ENCODE peak calls at places on chromosomes 7 and 10, in nine cellular contexts. One of them, this sample, is unnamed.

GRCh38 chr10:91335147-91335546 is 75.0 kb upstream of the HECTD2 start:
- DNase-seq in T-helper 1 cell: no peak
- DNase-seq in stimulated activated CD4-positive, alpha-beta T cell treated with anti-CD3 and anti-CD28 coated beads, Interleukin-15, amount 100 ng/mL, for 1 hour: no peak
- DNase-seq in activated CD8-positive, alpha-beta memory T cell treated with anti-CD3 and anti-CD28 coated beads for 24 hours: no peak
- DNase-seq in nephron progenitor cell: no peak
- DNase-seq in MV-4-11: no peak
- DNase-seq in activated T-cell treated with anti-CD3 and anti-CD28 coated beads, Interleukin-2, amount 50 U/mL, for 72 hours: no peak
- DNase-seq in activated T-helper 1 cell treated with anti-CD3 and anti-CD28 coated beads, Interleukin-12 subunit alpha, Interleukin-12 subunit beta, Interleukin-2, Interleukin-4 antibody, amounts not matched to agents 30 ng/mL and 10 ng/mL and 1 ng/mL, durations not matched to agents 14 hours and 24 hours and 36 hours: no peak
- DNase-seq in NCI-H1694 treated with DMSO at 0.1 percent for 48 hours: no peak
- DNase-seq in this sample: no peak

GRCh38 chr10:76939862-76940495 is 697.6 kb downstream of the KCNMA1 start:
- DNase-seq in T-helper 1 cell: no peak
- DNase-seq in stimulated activated CD4-positive, alpha-beta T cell treated with anti-CD3 and anti-CD28 coated beads, Interleukin-15, amount 100 ng/mL, for 1 hour: no peak
- DNase-seq in activated CD8-positive, alpha-beta memory T cell treated with anti-CD3 and anti-CD28 coated beads for 24 hours: no peak
- DNase-seq in nephron progenitor cell: no peak
- DNase-seq in MV-4-11: no peak
- DNase-seq in activated T-cell treated with anti-CD3 and anti-CD28 coated beads, Interleukin-2, amount 50 U/mL, for 72 hours: no peak
- DNase-seq in activated T-helper 1 cell treated with anti-CD3 and anti-CD28 coated beads, Interleukin-12 subunit alpha, Interleukin-12 subunit beta, Interleukin-2, Interleukin-4 antibody, amounts not matched to agents 30 ng/mL and 10 ng/mL and 1 ng/mL, durations not matched to agents 14 hours and 24 hours and 36 hours: no peak
- DNase-seq in NCI-H1694 treated with DMSO at 0.1 percent for 48 hours: peak
- DNase-seq in this sample: peak

GRCh38 chr10:13880760-13881159 is 294.0 kb downstream of the PRPF18 start:
- DNase-seq in T-helper 1 cell: no peak
- DNase-seq in stimulated activated CD4-positive, alpha-beta T cell treated with anti-CD3 and anti-CD28 coated beads, Interleukin-15, amount 100 ng/mL, for 1 hour: no peak
- DNase-seq in activated CD8-positive, alpha-beta memory T cell treated with anti-CD3 and anti-CD28 coated beads for 24 hours: no peak
- DNase-seq in nephron progenitor cell: no peak
- DNase-seq in MV-4-11: no peak
- DNase-seq in activated T-cell treated with anti-CD3 and anti-CD28 coated beads, Interleukin-2, amount 50 U/mL, for 72 hours: no peak
- DNase-seq in activated T-helper 1 cell treated with anti-CD3 and anti-CD28 coated beads, Interleukin-12 subunit alpha, Interleukin-12 subunit beta, Interleukin-2, Interleukin-4 antibody, amounts not matched to agents 30 ng/mL and 10 ng/mL and 1 ng/mL, durations not matched to agents 14 hours and 24 hours and 36 hours: no peak
- DNase-seq in NCI-H1694 treated with DMSO at 0.1 percent for 48 hours: no peak
- DNase-seq in this sample: no peak

GRCh38 chr10:32929634-32930033 is 28.4 kb downstream of the ITGB1 start:
- DNase-seq in T-helper 1 cell: no peak
- DNase-seq in stimulated activated CD4-positive, alpha-beta T cell treated with anti-CD3 and anti-CD28 coated beads, Interleukin-15, amount 100 ng/mL, for 1 hour: no peak
- DNase-seq in activated CD8-positive, alpha-beta memory T cell treated with anti-CD3 and anti-CD28 coated beads for 24 hours: no peak
- DNase-seq in nephron progenitor cell: no peak
- DNase-seq in MV-4-11: no peak
- DNase-seq in activated T-cell treated with anti-CD3 and anti-CD28 coated beads, Interleukin-2, amount 50 U/mL, for 72 hours: no peak
- DNase-seq in activated T-helper 1 cell treated with anti-CD3 and anti-CD28 coated beads, Interleukin-12 subunit alpha, Interleukin-12 subunit beta, Interleukin-2, Interleukin-4 antibody, amounts not matched to agents 30 ng/mL and 10 ng/mL and 1 ng/mL, durations not matched to agents 14 hours and 24 hours and 36 hours: no peak
- DNase-seq in NCI-H1694 treated with DMSO at 0.1 percent for 48 hours: no peak
- DNase-seq in this sample: no peak

GRCh38 chr10:34959786-34960185 is 130.4 kb downstream of the CUL2 start:
- DNase-seq in T-helper 1 cell: no peak
- DNase-seq in stimulated activated CD4-positive, alpha-beta T cell treated with anti-CD3 and anti-CD28 coated beads, Interleukin-15, amount 100 ng/mL, for 1 hour: no peak
- DNase-seq in activated CD8-positive, alpha-beta memory T cell treated with anti-CD3 and anti-CD28 coated beads for 24 hours: no peak
- DNase-seq in nephron progenitor cell: no peak
- DNase-seq in MV-4-11: peak
- DNase-seq in activated T-cell treated with anti-CD3 and anti-CD28 coated beads, Interleukin-2, amount 50 U/mL, for 72 hours: no peak
- DNase-seq in activated T-helper 1 cell treated with anti-CD3 and anti-CD28 coated beads, Interleukin-12 subunit alpha, Interleukin-12 subunit beta, Interleukin-2, Interleukin-4 antibody, amounts not matched to agents 30 ng/mL and 10 ng/mL and 1 ng/mL, durations not matched to agents 14 hours and 24 hours and 36 hours: no peak
- DNase-seq in NCI-H1694 treated with DMSO at 0.1 percent for 48 hours: no peak
- DNase-seq in this sample: no peak

GRCh38 chr7:17651296-17651695 is 289.0 kb downstream of the SNX13 start:
- DNase-seq in T-helper 1 cell: no peak
- DNase-seq in stimulated activated CD4-positive, alpha-beta T cell treated with anti-CD3 and anti-CD28 coated beads, Interleukin-15, amount 100 ng/mL, for 1 hour: no peak
- DNase-seq in activated CD8-positive, alpha-beta memory T cell treated with anti-CD3 and anti-CD28 coated beads for 24 hours: no peak
- DNase-seq in nephron progenitor cell: no peak
- DNase-seq in MV-4-11: no peak
- DNase-seq in activated T-cell treated with anti-CD3 and anti-CD28 coated beads, Interleukin-2, amount 50 U/mL, for 72 hours: no peak
- DNase-seq in activated T-helper 1 cell treated with anti-CD3 and anti-CD28 coated beads, Interleukin-12 subunit alpha, Interleukin-12 subunit beta, Interleukin-2, Interleukin-4 antibody, amounts not matched to agents 30 ng/mL and 10 ng/mL and 1 ng/mL, durations not matched to agents 14 hours and 24 hours and 36 hours: no peak
- DNase-seq in NCI-H1694 treated with DMSO at 0.1 percent for 48 hours: no peak
- DNase-seq in this sample: no peak

GRCh38 chr10:22159979-22160378 is 57.8 kb downstream of the EBLN1 start:
- DNase-seq in T-helper 1 cell: no peak
- DNase-seq in stimulated activated CD4-positive, alpha-beta T cell treated with anti-CD3 and anti-CD28 coated beads, Interleukin-15, amount 100 ng/mL, for 1 hour: no peak
- DNase-seq in activated CD8-positive, alpha-beta memory T cell treated with anti-CD3 and anti-CD28 coated beads for 24 hours: no peak
- DNase-seq in nephron progenitor cell: no peak
- DNase-seq in MV-4-11: no peak
- DNase-seq in activated T-cell treated with anti-CD3 and anti-CD28 coated beads, Interleukin-2, amount 50 U/mL, for 72 hours: no peak
- DNase-seq in activated T-helper 1 cell treated with anti-CD3 and anti-CD28 coated beads, Interleukin-12 subunit alpha, Interleukin-12 subunit beta, Interleukin-2, Interleukin-4 antibody, amounts not matched to agents 30 ng/mL and 10 ng/mL and 1 ng/mL, durations not matched to agents 14 hours and 24 hours and 36 hours: no peak
- DNase-seq in NCI-H1694 treated with DMSO at 0.1 percent for 48 hours: peak
- DNase-seq in this sample: no peak

GRCh38 chr10:62330213-62330612 is 44.0 kb upstream of the ZNF365 start:
- DNase-seq in T-helper 1 cell: no peak
- DNase-seq in stimulated activated CD4-positive, alpha-beta T cell treated with anti-CD3 and anti-CD28 coated beads, Interleukin-15, amount 100 ng/mL, for 1 hour: no peak
- DNase-seq in activated CD8-positive, alpha-beta memory T cell treated with anti-CD3 and anti-CD28 coated beads for 24 hours: no peak
- DNase-seq in nephron progenitor cell: no peak
- DNase-seq in MV-4-11: no peak
- DNase-seq in activated T-cell treated with anti-CD3 and anti-CD28 coated beads, Interleukin-2, amount 50 U/mL, for 72 hours: no peak
- DNase-seq in activated T-helper 1 cell treated with anti-CD3 and anti-CD28 coated beads, Interleukin-12 subunit alpha, Interleukin-12 subunit beta, Interleukin-2, Interleukin-4 antibody, amounts not matched to agents 30 ng/mL and 10 ng/mL and 1 ng/mL, durations not matched to agents 14 hours and 24 hours and 36 hours: no peak
- DNase-seq in NCI-H1694 treated with DMSO at 0.1 percent for 48 hours: no peak
- DNase-seq in this sample: no peak

GRCh38 chr10:79056361-79056735 is 12.4 kb upstream of the ZMIZ1 start:
- DNase-seq in T-helper 1 cell: no peak
- DNase-seq in stimulated activated CD4-positive, alpha-beta T cell treated with anti-CD3 and anti-CD28 coated beads, Interleukin-15, amount 100 ng/mL, for 1 hour: no peak
- DNase-seq in activated CD8-positive, alpha-beta memory T cell treated with anti-CD3 and anti-CD28 coated beads for 24 hours: no peak
- DNase-seq in nephron progenitor cell: no peak
- DNase-seq in MV-4-11: no peak
- DNase-seq in activated T-cell treated with anti-CD3 and anti-CD28 coated beads, Interleukin-2, amount 50 U/mL, for 72 hours: no peak
- DNase-seq in activated T-helper 1 cell treated with anti-CD3 and anti-CD28 coated beads, Interleukin-12 subunit alpha, Interleukin-12 subunit beta, Interleukin-2, Interleukin-4 antibody, amounts not matched to agents 30 ng/mL and 10 ng/mL and 1 ng/mL, durations not matched to agents 14 hours and 24 hours and 36 hours: no peak
- DNase-seq in NCI-H1694 treated with DMSO at 0.1 percent for 48 hours: no peak
- DNase-seq in this sample: no peak

GRCh38 chr10:91313761-91314520 is 93.5 kb downstream of the PCGF5 start:
- DNase-seq in T-helper 1 cell: no peak
- DNase-seq in stimulated activated CD4-positive, alpha-beta T cell treated with anti-CD3 and anti-CD28 coated beads, Interleukin-15, amount 100 ng/mL, for 1 hour: no peak
- DNase-seq in activated CD8-positive, alpha-beta memory T cell treated with anti-CD3 and anti-CD28 coated beads for 24 hours: no peak
- DNase-seq in nephron progenitor cell: no peak
- DNase-seq in MV-4-11: no peak
- DNase-seq in activated T-cell treated with anti-CD3 and anti-CD28 coated beads, Interleukin-2, amount 50 U/mL, for 72 hours: no peak
- DNase-seq in activated T-helper 1 cell treated with anti-CD3 and anti-CD28 coated beads, Interleukin-12 subunit alpha, Interleukin-12 subunit beta, Interleukin-2, Interleukin-4 antibody, amounts not matched to agents 30 ng/mL and 10 ng/mL and 1 ng/mL, durations not matched to agents 14 hours and 24 hours and 36 hours: no peak
- DNase-seq in NCI-H1694 treated with DMSO at 0.1 percent for 48 hours: no peak
- DNase-seq in this sample: peak

GRCh38 chr10:84088626-84089025 is 50.7 kb upstream of the GHITM start:
- DNase-seq in T-helper 1 cell: no peak
- DNase-seq in stimulated activated CD4-positive, alpha-beta T cell treated with anti-CD3 and anti-CD28 coated beads, Interleukin-15, amount 100 ng/mL, for 1 hour: no peak
- DNase-seq in activated CD8-positive, alpha-beta memory T cell treated with anti-CD3 and anti-CD28 coated beads for 24 hours: no peak
- DNase-seq in nephron progenitor cell: no peak
- DNase-seq in MV-4-11: no peak
- DNase-seq in activated T-cell treated with anti-CD3 and anti-CD28 coated beads, Interleukin-2, amount 50 U/mL, for 72 hours: no peak
- DNase-seq in activated T-helper 1 cell treated with anti-CD3 and anti-CD28 coated beads, Interleukin-12 subunit alpha, Interleukin-12 subunit beta, Interleukin-2, Interleukin-4 antibody, amounts not matched to agents 30 ng/mL and 10 ng/mL and 1 ng/mL, durations not matched to agents 14 hours and 24 hours and 36 hours: no peak
- DNase-seq in NCI-H1694 treated with DMSO at 0.1 percent for 48 hours: no peak
- DNase-seq in this sample: no peak

GRCh38 chr7:50463035-50463434 is 12.9 kb upstream of the FIGNL1 start:
- DNase-seq in T-helper 1 cell: no peak
- DNase-seq in stimulated activated CD4-positive, alpha-beta T cell treated with anti-CD3 and anti-CD28 coated beads, Interleukin-15, amount 100 ng/mL, for 1 hour: no peak
- DNase-seq in activated CD8-positive, alpha-beta memory T cell treated with anti-CD3 and anti-CD28 coated beads for 24 hours: no peak
- DNase-seq in nephron progenitor cell: no peak
- DNase-seq in MV-4-11: no peak
- DNase-seq in activated T-cell treated with anti-CD3 and anti-CD28 coated beads, Interleukin-2, amount 50 U/mL, for 72 hours: no peak
- DNase-seq in activated T-helper 1 cell treated with anti-CD3 and anti-CD28 coated beads, Interleukin-12 subunit alpha, Interleukin-12 subunit beta, Interleukin-2, Interleukin-4 antibody, amounts not matched to agents 30 ng/mL and 10 ng/mL and 1 ng/mL, durations not matched to agents 14 hours and 24 hours and 36 hours: no peak
- DNase-seq in NCI-H1694 treated with DMSO at 0.1 percent for 48 hours: no peak
- DNase-seq in this sample: no peak

GRCh38 chr7:30681262-30682130 is 760 bp downstream of the CRHR2 start:
- DNase-seq in T-helper 1 cell: no peak
- DNase-seq in stimulated activated CD4-positive, alpha-beta T cell treated with anti-CD3 and anti-CD28 coated beads, Interleukin-15, amount 100 ng/mL, for 1 hour: no peak
- DNase-seq in activated CD8-positive, alpha-beta memory T cell treated with anti-CD3 and anti-CD28 coated beads for 24 hours: peak
- DNase-seq in nephron progenitor cell: peak
- DNase-seq in MV-4-11: no peak
- DNase-seq in activated T-cell treated with anti-CD3 and anti-CD28 coated beads, Interleukin-2, amount 50 U/mL, for 72 hours: peak
- DNase-seq in activated T-helper 1 cell treated with anti-CD3 and anti-CD28 coated beads, Interleukin-12 subunit alpha, Interleukin-12 subunit beta, Interleukin-2, Interleukin-4 antibody, amounts not matched to agents 30 ng/mL and 10 ng/mL and 1 ng/mL, durations not matched to agents 14 hours and 24 hours and 36 hours: no peak
- DNase-seq in NCI-H1694 treated with DMSO at 0.1 percent for 48 hours: no peak
- DNase-seq in this sample: peak

GRCh38 chr7:51314726-51315125 is 1.9 kb downstream of the COBL start:
- DNase-seq in T-helper 1 cell: no peak
- DNase-seq in stimulated activated CD4-positive, alpha-beta T cell treated with anti-CD3 and anti-CD28 coated beads, Interleukin-15, amount 100 ng/mL, for 1 hour: no peak
- DNase-seq in activated CD8-positive, alpha-beta memory T cell treated with anti-CD3 and anti-CD28 coated beads for 24 hours: no peak
- DNase-seq in nephron progenitor cell: no peak
- DNase-seq in MV-4-11: no peak
- DNase-seq in activated T-cell treated with anti-CD3 and anti-CD28 coated beads, Interleukin-2, amount 50 U/mL, for 72 hours: no peak
- DNase-seq in activated T-helper 1 cell treated with anti-CD3 and anti-CD28 coated beads, Interleukin-12 subunit alpha, Interleukin-12 subunit beta, Interleukin-2, Interleukin-4 antibody, amounts not matched to agents 30 ng/mL and 10 ng/mL and 1 ng/mL, durations not matched to agents 14 hours and 24 hours and 36 hours: no peak
- DNase-seq in NCI-H1694 treated with DMSO at 0.1 percent for 48 hours: no peak
- DNase-seq in this sample: no peak

GRCh38 chr7:143484059-143484458 is 6.4 kb downstream of the TAS2R41 start:
- DNase-seq in T-helper 1 cell: no peak
- DNase-seq in stimulated activated CD4-positive, alpha-beta T cell treated with anti-CD3 and anti-CD28 coated beads, Interleukin-15, amount 100 ng/mL, for 1 hour: no peak
- DNase-seq in activated CD8-positive, alpha-beta memory T cell treated with anti-CD3 and anti-CD28 coated beads for 24 hours: no peak
- DNase-seq in nephron progenitor cell: no peak
- DNase-seq in MV-4-11: no peak
- DNase-seq in activated T-cell treated with anti-CD3 and anti-CD28 coated beads, Interleukin-2, amount 50 U/mL, for 72 hours: no peak
- DNase-seq in activated T-helper 1 cell treated with anti-CD3 and anti-CD28 coated beads, Interleukin-12 subunit alpha, Interleukin-12 subunit beta, Interleukin-2, Interleukin-4 antibody, amounts not matched to agents 30 ng/mL and 10 ng/mL and 1 ng/mL, durations not matched to agents 14 hours and 24 hours and 36 hours: no peak
- DNase-seq in NCI-H1694 treated with DMSO at 0.1 percent for 48 hours: no peak
- DNase-seq in this sample: no peak

GRCh38 chr10:30154126-30154525 is 94.7 kb upstream of the JCAD start:
- DNase-seq in T-helper 1 cell: no peak
- DNase-seq in stimulated activated CD4-positive, alpha-beta T cell treated with anti-CD3 and anti-CD28 coated beads, Interleukin-15, amount 100 ng/mL, for 1 hour: no peak
- DNase-seq in activated CD8-positive, alpha-beta memory T cell treated with anti-CD3 and anti-CD28 coated beads for 24 hours: no peak
- DNase-seq in nephron progenitor cell: no peak
- DNase-seq in MV-4-11: no peak
- DNase-seq in activated T-cell treated with anti-CD3 and anti-CD28 coated beads, Interleukin-2, amount 50 U/mL, for 72 hours: no peak
- DNase-seq in activated T-helper 1 cell treated with anti-CD3 and anti-CD28 coated beads, Interleukin-12 subunit alpha, Interleukin-12 subunit beta, Interleukin-2, Interleukin-4 antibody, amounts not matched to agents 30 ng/mL and 10 ng/mL and 1 ng/mL, durations not matched to agents 14 hours and 24 hours and 36 hours: no peak
- DNase-seq in NCI-H1694 treated with DMSO at 0.1 percent for 48 hours: no peak
- DNase-seq in this sample: no peak

GRCh38 chr7:86953653-86954336 is 105.7 kb downstream of the ELAPOR2 start:
- DNase-seq in T-helper 1 cell: no peak
- DNase-seq in stimulated activated CD4-positive, alpha-beta T cell treated with anti-CD3 and anti-CD28 coated beads, Interleukin-15, amount 100 ng/mL, for 1 hour: no peak
- DNase-seq in activated CD8-positive, alpha-beta memory T cell treated with anti-CD3 and anti-CD28 coated beads for 24 hours: no peak
- DNase-seq in nephron progenitor cell: no peak
- DNase-seq in MV-4-11: no peak
- DNase-seq in activated T-cell treated with anti-CD3 and anti-CD28 coated beads, Interleukin-2, amount 50 U/mL, for 72 hours: no peak
- DNase-seq in activated T-helper 1 cell treated with anti-CD3 and anti-CD28 coated beads, Interleukin-12 subunit alpha, Interleukin-12 subunit beta, Interleukin-2, Interleukin-4 antibody, amounts not matched to agents 30 ng/mL and 10 ng/mL and 1 ng/mL, durations not matched to agents 14 hours and 24 hours and 36 hours: no peak
- DNase-seq in NCI-H1694 treated with DMSO at 0.1 percent for 48 hours: no peak
- DNase-seq in this sample: no peak

GRCh38 chr10:103145860-103146466 is 47.1 kb downstream of the NT5C2 start:
- DNase-seq in T-helper 1 cell: no peak
- DNase-seq in stimulated activated CD4-positive, alpha-beta T cell treated with anti-CD3 and anti-CD28 coated beads, Interleukin-15, amount 100 ng/mL, for 1 hour: no peak
- DNase-seq in activated CD8-positive, alpha-beta memory T cell treated with anti-CD3 and anti-CD28 coated beads for 24 hours: no peak
- DNase-seq in nephron progenitor cell: no peak
- DNase-seq in MV-4-11: peak
- DNase-seq in activated T-cell treated with anti-CD3 and anti-CD28 coated beads, Interleukin-2, amount 50 U/mL, for 72 hours: no peak
- DNase-seq in activated T-helper 1 cell treated with anti-CD3 and anti-CD28 coated beads, Interleukin-12 subunit alpha, Interleukin-12 subunit beta, Interleukin-2, Interleukin-4 antibody, amounts not matched to agents 30 ng/mL and 10 ng/mL and 1 ng/mL, durations not matched to agents 14 hours and 24 hours and 36 hours: no peak
- DNase-seq in NCI-H1694 treated with DMSO at 0.1 percent for 48 hours: no peak
- DNase-seq in this sample: peak

GRCh38 chr7:29793507-29793906 is 12.8 kb upstream of the WIPF3 start:
- DNase-seq in T-helper 1 cell: no peak
- DNase-seq in stimulated activated CD4-positive, alpha-beta T cell treated with anti-CD3 and anti-CD28 coated beads, Interleukin-15, amount 100 ng/mL, for 1 hour: no peak
- DNase-seq in activated CD8-positive, alpha-beta memory T cell treated with anti-CD3 and anti-CD28 coated beads for 24 hours: no peak
- DNase-seq in nephron progenitor cell: no peak
- DNase-seq in MV-4-11: no peak
- DNase-seq in activated T-cell treated with anti-CD3 and anti-CD28 coated beads, Interleukin-2, amount 50 U/mL, for 72 hours: no peak
- DNase-seq in activated T-helper 1 cell treated with anti-CD3 and anti-CD28 coated beads, Interleukin-12 subunit alpha, Interleukin-12 subunit beta, Interleukin-2, Interleukin-4 antibody, amounts not matched to agents 30 ng/mL and 10 ng/mL and 1 ng/mL, durations not matched to agents 14 hours and 24 hours and 36 hours: no peak
- DNase-seq in NCI-H1694 treated with DMSO at 0.1 percent for 48 hours: no peak
- DNase-seq in this sample: no peak

GRCh38 chr7:115008465-115009114 is 86.7 kb downstream of the MDFIC start:
- DNase-seq in T-helper 1 cell: no peak
- DNase-seq in stimulated activated CD4-positive, alpha-beta T cell treated with anti-CD3 and anti-CD28 coated beads, Interleukin-15, amount 100 ng/mL, for 1 hour: no peak
- DNase-seq in activated CD8-positive, alpha-beta memory T cell treated with anti-CD3 and anti-CD28 coated beads for 24 hours: no peak
- DNase-seq in nephron progenitor cell: no peak
- DNase-seq in MV-4-11: peak
- DNase-seq in activated T-cell treated with anti-CD3 and anti-CD28 coated beads, Interleukin-2, amount 50 U/mL, for 72 hours: no peak
- DNase-seq in activated T-helper 1 cell treated with anti-CD3 and anti-CD28 coated beads, Interleukin-12 subunit alpha, Interleukin-12 subunit beta, Interleukin-2, Interleukin-4 antibody, amounts not matched to agents 30 ng/mL and 10 ng/mL and 1 ng/mL, durations not matched to agents 14 hours and 24 hours and 36 hours: no peak
- DNase-seq in NCI-H1694 treated with DMSO at 0.1 percent for 48 hours: no peak
- DNase-seq in this sample: no peak

GRCh38 chr10:1178506-1178905 is 122.3 kb downstream of the WDR37 start:
- DNase-seq in T-helper 1 cell: no peak
- DNase-seq in stimulated activated CD4-positive, alpha-beta T cell treated with anti-CD3 and anti-CD28 coated beads, Interleukin-15, amount 100 ng/mL, for 1 hour: no peak
- DNase-seq in activated CD8-positive, alpha-beta memory T cell treated with anti-CD3 and anti-CD28 coated beads for 24 hours: no peak
- DNase-seq in nephron progenitor cell: no peak
- DNase-seq in MV-4-11: no peak
- DNase-seq in activated T-cell treated with anti-CD3 and anti-CD28 coated beads, Interleukin-2, amount 50 U/mL, for 72 hours: no peak
- DNase-seq in activated T-helper 1 cell treated with anti-CD3 and anti-CD28 coated beads, Interleukin-12 subunit alpha, Interleukin-12 subunit beta, Interleukin-2, Interleukin-4 antibody, amounts not matched to agents 30 ng/mL and 10 ng/mL and 1 ng/mL, durations not matched to agents 14 hours and 24 hours and 36 hours: no peak
- DNase-seq in NCI-H1694 treated with DMSO at 0.1 percent for 48 hours: no peak
- DNase-seq in this sample: peak

GRCh38 chr10:78634389-78634815 is 434.4 kb upstream of the ZMIZ1 start:
- DNase-seq in T-helper 1 cell: no peak
- DNase-seq in stimulated activated CD4-positive, alpha-beta T cell treated with anti-CD3 and anti-CD28 coated beads, Interleukin-15, amount 100 ng/mL, for 1 hour: no peak
- DNase-seq in activated CD8-positive, alpha-beta memory T cell treated with anti-CD3 and anti-CD28 coated beads for 24 hours: no peak
- DNase-seq in nephron progenitor cell: no peak
- DNase-seq in MV-4-11: no peak
- DNase-seq in activated T-cell treated with anti-CD3 and anti-CD28 coated beads, Interleukin-2, amount 50 U/mL, for 72 hours: no peak
- DNase-seq in activated T-helper 1 cell treated with anti-CD3 and anti-CD28 coated beads, Interleukin-12 subunit alpha, Interleukin-12 subunit beta, Interleukin-2, Interleukin-4 antibody, amounts not matched to agents 30 ng/mL and 10 ng/mL and 1 ng/mL, durations not matched to agents 14 hours and 24 hours and 36 hours: no peak
- DNase-seq in NCI-H1694 treated with DMSO at 0.1 percent for 48 hours: no peak
- DNase-seq in this sample: no peak

This sample was measured in left kidney.